ENCODE peak calls at places on chromosome 3, in four cellular contexts. R is keratinocyte, E is psoas muscle, K is PC-9. Z is an unnamed sample.

GRCh38 chr3:195764961-195765706 is 44.4 kb downstream of the MUC20 start:
- DNase-seq in R (no peak), K (peak), E (no peak), Z (no peak)

GRCh38 chr3:136802481-136802996 is 16.4 kb upstream of the SLC35G2 start:
- DNase-seq in R (no peak), K (peak), E (no peak), Z (peak)

GRCh38 chr3:71374582-71374981 is 208.9 kb downstream of the FOXP1 start:
- DNase-seq in R (no peak), K (no peak), E (no peak), Z (no peak)

GRCh38 chr3:71581981-71582611 is 1.4 kb downstream of the FOXP1 start:
- DNase-seq in E (peak), K (no peak), R (no peak), Z (peak)

GRCh38 chr3:66033241-66034138 is 5.2 kb downstream of the MAGI1 start:
- DNase-seq in R (no peak), E (no peak), K (no peak), Z (no peak)

GRCh38 chr3:188890572-188891270 is 281.1 kb upstream of the TPRG1 start:
- DNase-seq in R (no peak), E (no peak), K (no peak), Z (no peak)

GRCh38 chr3:141828487-141829284 is 47.8 kb upstream of the ATP1B3 start:
- DNase-seq in K (peak), E (peak), R (peak), Z (no peak)

GRCh38 chr3:14434541-14435151 is 32.2 kb downstream of the SLC6A6 start:
- DNase-seq in K (peak), R (no peak), E (peak), Z (no peak)

GRCh38 chr3:171461087-171461917 is 1.1 kb upstream of the TNIK start:
- DNase-seq in R (peak), E (no peak), K (peak), Z (no peak)

GRCh38 chr3:194095902-194096301 is 40.0 kb upstream of the HES1 start:
- DNase-seq in E (no peak), R (no peak), K (no peak), Z (no peak)

GRCh38 chr3:15276028-15276717 is 56.2 kb downstream of the SH3BP5 start:
- DNase-seq in E (no peak), K (no peak), R (no peak), Z (no peak)

GRCh38 chr3:164641071-164641470 is 437.2 kb downstream of the SI start:
- DNase-seq in E (no peak), R (no peak), K (no peak), Z (no peak)

GRCh38 chr3:124814620-124815421 is 72.3 kb downstream of the ITGB5 start:
- DNase-seq in E (no peak), R (no peak), K (peak), Z (no peak)

GRCh38 chr3:171231361-171231760 is 204.8 kb upstream of the SLC2A2 start:
- DNase-seq in K (no peak), R (no peak), E (no peak), Z (no peak)

GRCh38 chr3:30324587-30324986 is 281.8 kb upstream of the TGFBR2 start:
- DNase-seq in K (no peak), E (no peak), R (no peak), Z (no peak)

GRCh38 chr3:184953396-184953795 is 141.4 kb downstream of the VPS8 start:
- DNase-seq in K (no peak), R (no peak), E (no peak), Z (no peak)

GRCh38 chr3:23112491-23112890 is 90.6 kb upstream of the UBE2E2 start:
- DNase-seq in R (no peak), E (peak), K (no peak), Z (no peak)

GRCh38 chr3:158168996-158169573 is 59.2 kb downstream of the RSRC1 start:
- DNase-seq in R (no peak), E (no peak), K (no peak), Z (no peak)

GRCh38 chr3:99708207-99708745 is 69.9 kb downstream of the COL8A1 start:
- DNase-seq in R (no peak), K (no peak), E (no peak), Z (no peak)

GRCh38 chr3:136186330-136186729 is 9.8 kb downstream of the MSL2 start:
- DNase-seq in E (no peak), K (no peak), R (no peak), Z (no peak)

GRCh38 chr3:152554980-152555379 is 280.0 kb upstream of the P2RY1 start:
- DNase-seq in E (no peak), K (no peak), R (no peak), Z (no peak)

GRCh38 chr3:141489184-141489583 is 2.4 kb downstream of the RASA2 start:
- DNase-seq in E (no peak), R (no peak), K (no peak), Z (no peak)

GRCh38 chr3:134392336-134392983 is 18.2 kb upstream of the AMOTL2 start:
- DNase-seq in K (no peak), R (no peak), E (no peak), Z (no peak)

GRCh38 chr3:4376499-4376898 is 73.3 kb downstream of the SETMAR start:
- DNase-seq in E (no peak), R (no peak), K (no peak), Z (no peak)

GRCh38 chr3:42014949-42015533 is 53.1 kb upstream of the ULK4 start:
- DNase-seq in R (no peak), E (peak), K (no peak), Z (no peak)

GRCh38 chr3:153284282-153284938 is 122.4 kb downstream of the RAP2B start:
- DNase-seq in K (peak), E (peak), R (peak), Z (peak)

GRCh38 chr3:78900426-78900825 is 867.4 kb downstream of the ROBO1 start:
- DNase-seq in E (no peak), K (no peak), R (no peak), Z (no peak)

GRCh38 chr3:46865034-46865507 is 1.8 kb upstream of the MYL3 start:
- DNase-seq in K (no peak), R (no peak), E (peak), Z (no peak)

GRCh38 chr3:67489816-67490215 is 164.6 kb downstream of the SUCLG2 start:
- DNase-seq in E (no peak), R (no peak), K (no peak), Z (no peak)

GRCh38 chr3:48694610-48695051 is 8.9 kb upstream of the NCKIPSD start:
- DNase-seq in E (peak), R (no peak), K (peak), Z (peak)
- H3K27ac ChIP-seq in E (peak), R (peak), K (peak), Z (peak)

GRCh38 chr3:138942861-138943623 is 3.9 kb downstream of the FOXL2 start:
- DNase-seq in R (no peak), E (no peak), K (no peak), Z (no peak)

GRCh38 chr3:138943724-138944131 is 3.2 kb downstream of the FOXL2 start:
- DNase-seq in R (no peak), E (no peak), K (no peak), Z (no peak)

GRCh38 chr3:138945646-138946553 is 1.0 kb downstream of the FOXL2 start:
- DNase-seq in R (no peak), K (no peak), E (no peak), Z (no peak)

GRCh38 chr3:138944842-138945645 is 1.9 kb downstream of the FOXL2 start:
- DNase-seq in E (no peak), R (no peak), K (no peak), Z (no peak)

GRCh38 chr3:138944136-138944658 is 2.7 kb downstream of the FOXL2 start:
- DNase-seq in R (no peak), E (no peak), K (no peak), Z (no peak)
- H3K4me3 ChIP-seq in R (no peak), E (peak), K (no peak), Z (no peak)

GRCh38 chr3:128073185-128073725 is 21.0 kb downstream of the SEC61A1 start:
- DNase-seq in K (no peak), E (no peak), R (no peak), Z (no peak)

GRCh38 chr3:128072454-128073184 is 20.4 kb downstream of the SEC61A1 start:
- DNase-seq in R (no peak), E (no peak), K (no peak), Z (no peak)

GRCh38 chr3:128073807-128074206 is 21.6 kb downstream of the SEC61A1 start:
- DNase-seq in K (no peak), E (no peak), R (no peak), Z (no peak)

GRCh38 chr3:128070898-128071591 is 18.8 kb downstream of the SEC61A1 start:
- DNase-seq in K (no peak), R (no peak), E (no peak), Z (no peak)

GRCh38 chr3:128071771-128072453 is 19.7 kb downstream of the SEC61A1 start:
- DNase-seq in R (no peak), E (no peak), K (no peak), Z (no peak)
- H3K27ac ChIP-seq in R (no peak), E (no peak), K (no peak), Z (no peak)

DNA sequence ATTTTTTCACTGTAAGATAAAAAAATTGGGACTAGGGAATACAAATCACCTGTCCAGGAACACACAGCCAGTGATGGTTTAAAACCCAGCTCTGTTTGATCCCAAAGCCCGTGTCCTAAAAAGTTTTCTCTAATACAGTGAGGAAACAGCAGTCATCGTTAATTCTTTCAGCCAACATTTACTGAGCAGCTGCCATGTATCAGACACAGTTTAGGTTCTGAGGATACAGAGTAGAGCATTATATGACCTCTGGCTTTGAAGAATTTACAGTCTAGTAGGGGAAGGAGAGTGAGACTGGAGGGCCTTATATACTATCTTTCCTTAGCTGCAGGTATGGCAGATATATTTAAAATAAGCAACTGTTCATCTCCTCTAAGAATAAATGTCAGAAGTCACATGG is 82.7 kb downstream of the KCNMB2 start:
- DNase-seq in R (no peak), E (no peak), K (no peak), Z (no peak)
- H3K4me3 ChIP-seq in R (no peak), E (no peak), K (no peak), Z (no peak)

DNA sequence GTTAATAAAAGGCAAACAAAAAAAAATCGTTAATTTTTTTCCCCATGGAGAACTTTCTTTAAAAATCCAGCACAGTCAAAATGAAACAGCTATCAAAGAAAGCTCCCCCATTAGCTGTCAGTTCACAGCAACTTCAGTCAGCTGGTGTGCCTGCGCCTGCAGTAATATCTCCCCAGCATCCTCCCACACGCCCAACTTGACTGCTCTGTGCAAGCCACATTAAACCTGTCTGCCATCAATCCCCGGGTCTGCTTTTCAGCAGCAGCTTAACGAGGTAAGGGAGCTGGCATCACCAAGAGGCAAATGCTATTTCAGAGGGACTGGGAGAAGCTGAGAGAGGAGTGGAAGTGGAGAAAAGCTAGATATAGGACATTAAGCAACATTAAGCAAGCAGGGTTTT is 337.5 kb downstream of the GAP43 start:
- DNase-seq in K (no peak), E (no peak), R (no peak), Z (no peak)
- H3K27ac ChIP-seq in K (no peak), E (no peak), R (no peak), Z (no peak)

DNA sequence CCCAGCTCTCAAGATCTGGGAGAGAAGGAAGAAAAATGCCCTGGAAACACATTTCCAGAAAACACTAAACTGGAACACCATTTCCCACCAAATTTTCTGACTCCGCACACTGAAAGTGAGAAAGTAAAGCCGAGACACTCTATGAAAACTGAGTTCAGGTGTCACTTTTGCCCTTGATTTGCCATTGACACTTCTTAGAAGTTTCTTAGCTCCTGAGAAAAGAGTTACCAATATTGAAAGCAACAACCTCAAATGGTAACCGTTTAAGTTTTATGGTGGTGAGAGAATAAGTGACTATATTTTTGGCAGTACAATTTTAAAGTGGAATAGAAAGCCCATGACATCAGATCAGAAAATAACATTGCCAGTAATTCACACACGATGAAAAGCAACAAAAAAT is 39.0 kb downstream of the CD86 start:
- DNase-seq in R (no peak), E (no peak), K (no peak), Z (no peak)
- H3K4me3 ChIP-seq in R (no peak), E (no peak), K (no peak), Z (no peak)

DNA sequence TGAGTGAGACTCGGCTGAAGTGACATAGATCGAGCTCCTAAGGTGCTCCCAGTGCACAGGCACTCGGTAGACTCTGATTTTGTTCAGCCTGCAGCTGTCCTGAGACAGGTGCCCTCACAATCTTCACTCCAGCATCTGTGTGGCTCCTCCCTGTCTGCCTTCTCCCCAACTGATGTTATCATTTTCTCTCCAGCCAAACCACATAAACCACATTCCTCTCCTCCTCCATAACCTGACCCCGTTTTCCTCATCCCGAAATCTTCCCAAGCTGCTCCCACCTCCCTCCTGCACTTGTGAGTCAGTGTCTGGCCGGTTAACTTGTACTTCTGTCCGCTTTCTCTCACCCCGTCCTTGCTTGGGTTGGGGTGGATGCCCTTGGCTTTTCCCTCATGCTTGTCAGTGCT is 93.3 kb upstream of the HACD2 start:
- DNase-seq in R (no peak), E (no peak), K (peak), Z (peak)
- H3K27ac ChIP-seq in R (no peak), E (no peak), K (no peak), Z (no peak)

Z was measured in SJSA1.